ENCODE peak calls at places on chromosomes 1 and 21, in six cellular contexts. P, N, Z, J, C and O are unnamed samples. For H3K4me1, the result is how much of the 10 kb centered on the place peaks cover.

GRCh38 chr1:212132040-212132439 is 96.5 kb downstream of the DTL start:
- DNase-seq in C (no peak), J (peak), Z (no peak), N (no peak), P (no peak), O (no peak)

GRCh38 chr1:161260939-161261858 is 2.7 kb downstream of the PCP4L1 start:
- DNase-seq in J (no peak), Z (no peak), N (no peak), C (no peak), P (peak), O (no peak)

GRCh38 chr1:85320371-85321131 is 44.1 kb upstream of the BCL10 start:
- DNase-seq in Z (no peak), N (peak), P (peak), C (no peak), J (peak), O (no peak)

GRCh38 chr21:45975017-45975595 is 6.5 kb upstream of the COL6A1 start:
- DNase-seq in C (no peak), N (peak), J (peak), Z (peak), P (peak), O (no peak)

GRCh38 chr1:119964673-119965363 is 68.5 kb upstream of the ADAM30 start:
- DNase-seq in P (no peak), Z (no peak), J (no peak), C (no peak), N (peak), O (no peak)

GRCh38 chr1:64514197-64514765 is 44.4 kb downstream of the CACHD1 start:
- DNase-seq in C (no peak), P (no peak), N (peak), J (peak), Z (no peak), O (no peak)

GRCh38 chr21:26070822-26071425 is 99.6 kb downstream of the APP start:
- DNase-seq in P (peak), Z (no peak), J (peak), N (peak), C (peak), O (no peak)

GRCh38 chr1:156504062-156504813 is 3.7 kb upstream of the MEF2D start:
- DNase-seq in J (peak), C (no peak), Z (peak), N (no peak), P (peak), O (no peak)

GRCh38 chr1:196660912-196661311 is 9.1 kb downstream of the CFH start:
- DNase-seq in J (peak), P (peak), N (peak), Z (no peak), C (peak), O (no peak)

GRCh38 chr1:208042041-208042615 is 131.2 kb upstream of the CD34 start:
- DNase-seq in Z (no peak), C (no peak), J (no peak), N (no peak), P (no peak), O (no peak)

GRCh38 chr1:208041505-208041904 is 130.6 kb upstream of the CD34 start:
- DNase-seq in P (no peak), C (no peak), N (no peak), J (no peak), Z (no peak), O (no peak)

GRCh38 chr1:208042868-208043267 is 131.9 kb upstream of the CD34 start:
- DNase-seq in C (no peak), Z (no peak), N (no peak), J (no peak), P (no peak), O (no peak)

GRCh38 chr1:208039536-208040332 is 128.8 kb upstream of the CD34 start:
- DNase-seq in C (no peak), Z (no peak), N (no peak), J (no peak), P (no peak), O (no peak)

DNA sequence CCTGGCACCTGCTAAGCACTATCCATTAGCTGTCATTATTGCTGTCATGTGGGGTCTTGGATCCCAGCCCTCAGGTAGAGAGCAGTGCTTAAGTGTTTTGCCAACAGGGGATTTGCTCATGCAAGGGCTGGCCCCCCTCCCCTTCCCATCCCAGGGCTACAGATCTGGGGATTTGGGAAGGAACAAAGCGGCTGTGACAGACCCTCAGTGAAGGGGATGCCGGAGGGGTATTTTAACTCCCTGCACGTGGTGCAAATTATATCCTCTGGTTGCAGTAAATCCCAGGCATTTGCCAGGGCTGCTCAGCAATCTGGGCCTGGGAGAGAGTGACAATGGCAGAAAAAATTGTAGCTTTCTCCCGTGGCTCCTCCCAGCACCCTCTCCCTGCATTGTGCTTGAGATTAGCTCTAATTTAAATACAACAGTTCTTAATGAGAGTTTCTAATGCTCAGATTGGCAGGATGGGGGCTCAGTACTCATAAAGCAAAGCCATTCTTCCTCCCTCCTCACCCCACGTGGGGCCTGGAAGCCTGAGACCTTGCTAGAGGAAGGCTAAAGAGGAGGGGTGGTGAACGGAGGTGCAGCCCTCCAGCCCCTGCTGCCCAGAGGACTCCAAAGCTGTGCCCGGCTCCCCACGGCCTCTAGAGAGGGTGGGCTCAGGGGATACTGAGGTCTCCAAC is 129.9 kb upstream of the CD34 start:
- DNase-seq in J (no peak), Z (no peak), P (no peak), C (no peak), N (no peak), O (no peak)
- H3K4me1 ChIP-seq in J (under half), Z (under half), P (under half), C (under half), N (under half), O (under half)

GRCh38 chr1:203322480-203323179 is 17.3 kb downstream of the BTG2 start:
- DNase-seq in J (no peak), C (no peak), N (no peak), Z (no peak), P (no peak), O (no peak)
- H3K4me1 ChIP-seq in J (under half), C (half or more), N (under half), Z (half or more), P (under half), O (half or more)

DNA sequence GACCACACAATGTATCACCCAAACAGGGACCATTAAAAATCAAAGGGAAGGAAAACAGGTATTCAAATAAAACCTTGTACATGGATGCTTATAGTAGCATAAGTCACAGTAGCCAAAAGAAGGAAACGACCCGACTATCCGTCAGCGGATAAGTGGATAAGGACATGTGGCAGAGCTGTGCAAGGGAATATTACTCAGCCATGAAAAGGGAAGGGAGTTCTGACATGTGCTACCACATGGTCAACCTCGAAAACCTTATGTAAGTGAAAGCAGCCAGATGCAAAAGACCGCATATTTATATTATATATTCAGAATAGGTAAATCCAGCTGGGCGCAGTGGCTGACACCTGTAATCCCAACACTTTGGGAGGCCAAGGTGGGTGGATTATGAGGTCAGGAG is 193.3 kb downstream of the NPHP4 start:
- DNase-seq in J (no peak), C (no peak), N (no peak), Z (no peak), P (no peak), O (no peak)
- H3K4me1 ChIP-seq in J (under half), C (under half), N (under half), Z (under half), P (under half), O (under half)

GRCh38 chr1:175129182-175129581 is 61.5 kb downstream of the TNN start:
- DNase-seq in C (no peak), Z (no peak), J (peak), N (peak), P (peak), O (no peak)

GRCh38 chr1:175127565-175127964 is 59.9 kb downstream of the TNN start:
- DNase-seq in C (no peak), J (no peak), N (no peak), Z (no peak), P (no peak), O (no peak)

GRCh38 chr1:175129644-175129996 is 62.0 kb downstream of the TNN start:
- DNase-seq in P (no peak), N (no peak), Z (no peak), J (no peak), C (no peak), O (no peak)

GRCh38 chr1:175129997-175130648 is 62.5 kb downstream of the KIAA0040 start:
- DNase-seq in N (peak), Z (no peak), C (no peak), P (peak), J (no peak), O (no peak)

GRCh38 chr1:175128523-175128922 is 60.9 kb downstream of the TNN start:
- DNase-seq in P (no peak), J (no peak), Z (no peak), N (no peak), C (no peak), O (no peak)
- H3K4me1 ChIP-seq in P (under half), J (under half), Z (under half), N (under half), C (under half), O (under half)

DNA sequence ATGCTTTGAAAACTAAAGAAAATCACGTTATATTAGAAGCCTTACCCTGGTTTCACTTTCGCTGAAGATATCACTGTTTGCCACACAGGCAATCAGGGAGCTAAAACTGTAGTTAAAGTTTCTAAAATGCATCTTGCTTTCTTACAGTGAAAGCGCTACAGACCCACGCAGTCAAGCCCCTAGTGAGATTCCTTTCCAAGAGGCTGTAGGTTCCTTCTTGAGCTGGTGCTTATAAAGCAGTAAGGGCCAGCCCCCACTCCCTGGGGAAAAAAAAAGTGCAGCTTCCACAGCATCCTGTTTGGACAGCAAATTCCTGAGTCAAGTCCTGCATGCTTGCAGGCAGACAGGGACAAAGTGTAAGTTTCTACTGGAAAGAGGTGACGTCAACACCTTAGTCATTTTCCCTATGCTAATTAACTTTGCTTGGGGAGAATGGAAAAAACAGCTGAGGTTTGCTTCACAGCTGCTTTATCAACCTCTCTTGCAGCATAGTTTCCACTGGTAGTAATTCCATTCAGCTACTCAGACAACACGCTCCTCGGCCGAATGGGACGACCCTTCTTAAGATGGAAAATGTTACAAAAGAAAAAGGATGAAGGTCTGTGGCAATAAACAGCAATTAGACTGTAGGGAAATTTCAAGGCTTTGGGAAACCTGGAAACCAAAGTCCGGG is 14.7 kb upstream of the KCNE1 start:
- DNase-seq in J (peak), P (peak), N (peak), Z (peak), C (no peak), O (no peak)
- H3K4me1 ChIP-seq in J (under half), P (under half), N (under half), Z (under half), C (under half), O (under half)

DNA sequence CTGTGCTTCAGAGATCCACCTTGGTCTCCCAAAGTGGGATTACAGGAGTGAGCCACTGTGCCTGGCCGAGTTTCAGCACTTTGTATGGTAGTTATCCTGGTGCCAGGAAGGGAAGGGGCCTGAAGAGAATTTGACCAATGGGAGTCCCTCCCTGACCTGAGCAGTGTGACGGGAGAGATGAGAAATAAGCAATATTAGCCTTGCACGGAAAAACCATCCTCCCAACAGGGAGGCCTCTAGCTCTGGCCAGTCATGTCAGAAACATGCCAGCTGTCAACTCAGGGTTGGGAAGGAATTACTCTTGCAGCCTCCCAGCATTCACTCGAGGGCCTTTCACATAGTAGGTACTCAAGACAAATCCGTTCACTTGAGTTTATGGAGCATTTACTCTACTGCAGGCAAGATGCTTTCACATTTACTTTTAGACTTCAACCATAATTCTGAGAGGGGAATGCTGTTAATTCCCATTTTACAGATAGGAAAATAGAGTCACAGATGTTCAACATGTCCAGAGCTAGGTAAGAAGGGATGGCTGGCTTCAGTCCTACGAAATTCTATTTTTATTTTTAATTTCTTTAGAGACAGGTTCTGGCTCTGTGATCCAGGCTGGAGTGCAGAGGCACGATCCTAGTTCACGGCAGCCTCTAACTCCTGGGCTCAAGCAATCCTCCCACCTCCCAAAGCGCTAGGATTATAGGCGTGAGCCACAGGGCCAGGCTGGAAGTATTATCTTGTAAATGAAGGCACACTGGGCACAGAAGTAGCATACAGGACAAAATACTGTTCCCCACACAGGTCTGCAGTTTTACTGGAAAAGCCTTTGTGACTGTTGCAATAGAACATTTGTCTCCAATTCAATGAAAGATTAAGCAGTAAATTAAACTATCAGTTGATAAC is 3.2 kb upstream of the ATP13A2 start:
- DNase-seq in N (no peak), J (no peak), P (no peak), Z (no peak), C (no peak), O (no peak)
- H3K4me1 ChIP-seq in N (under half), J (under half), P (under half), Z (under half), C (under half), O (under half)

DNA sequence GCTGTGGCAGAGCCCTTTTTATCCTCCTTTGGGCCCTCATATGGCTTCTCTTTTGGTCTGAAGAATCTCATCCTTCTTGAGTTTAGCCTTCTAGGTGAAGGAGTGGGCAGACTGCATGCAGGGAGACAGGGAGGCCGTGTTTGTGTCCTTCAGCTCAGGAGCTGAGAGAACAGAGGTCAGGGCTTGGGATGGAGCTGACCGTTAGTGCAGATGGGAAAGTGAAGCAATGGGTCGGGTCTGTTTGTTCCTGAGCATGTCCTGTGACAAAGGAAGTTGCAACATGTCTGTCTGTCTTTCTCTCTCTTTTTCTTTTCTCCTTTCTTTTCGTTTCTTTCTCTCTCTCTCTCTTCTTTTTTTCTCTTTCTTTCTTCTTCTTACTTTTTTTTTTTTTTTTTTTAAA is 14.9 kb downstream of the MAPKAPK2 start:
- DNase-seq in C (no peak), P (no peak), Z (no peak), J (peak), N (no peak), O (no peak)
- H3K4me1 ChIP-seq in C (under half), P (under half), Z (under half), J (under half), N (under half), O (under half)